ENCODE peak calls at places on chromosomes 3 and 15, in seven cellular contexts. A is choroid plexus epithelial cell, M is left lung, H is Peyer's patch, Z is GM06990, Y is IMR-90, G is GM23338. O is an unnamed sample.

GRCh38 chr15:56869573-56869972 is 48.9 kb upstream of the TCF12 start:
- DNase-seq in A (peak), M (no peak), H (peak), Z (no peak), Y (no peak), G (peak), O (no peak)

GRCh38 chr3:13080591-13080990 is 7.4 kb upstream of the IQSEC1 start:
- DNase-seq in A (no peak), M (no peak), H (no peak), Z (no peak), Y (no peak), G (no peak), O (no peak)

GRCh38 chr3:49924683-49925082 is 4.9 kb downstream of the MON1A start:
- DNase-seq in A (peak), M (no peak), H (no peak), Z (no peak), Y (peak), G (no peak), O (no peak)

GRCh38 chr15:33411596-33412545 is 101.1 kb downstream of the RYR3 start:
- DNase-seq in A (no peak), M (no peak), H (no peak), Z (no peak), Y (no peak), G (no peak), O (no peak)

GRCh38 chr3:42180901-42181300 is 85.1 kb downstream of the CCK start:
- DNase-seq in A (no peak), M (no peak), H (no peak), Z (no peak), Y (no peak), G (no peak), O (no peak)

GRCh38 chr15:95024388-95024787 is 793.0 kb downstream of the MCTP2 start:
- DNase-seq in A (peak), M (no peak), H (no peak), Z (no peak), Y (peak), G (peak), O (no peak)

GRCh38 chr3:56593455-56594158 is 36.6 kb downstream of the CCDC66 start:
- DNase-seq in A (no peak), M (no peak), H (no peak), Z (no peak), Y (no peak), G (no peak), O (no peak)

GRCh38 chr3:64109438-64109837 is 86.1 kb upstream of the PSMD6 start:
- DNase-seq in A (no peak), M (no peak), H (no peak), Z (no peak), Y (no peak), G (no peak), O (no peak)

GRCh38 chr3:66138336-66139234 is 82.2 kb upstream of the SLC25A26 start:
- DNase-seq in A (peak), M (no peak), H (peak), Z (peak), Y (peak), G (peak), O (no peak)

GRCh38 chr3:38001456-38002081 is 11.0 kb downstream of the VILL start:
- DNase-seq in A (no peak), M (peak), H (peak), Z (no peak), Y (no peak), G (peak), O (peak)

GRCh38 chr3:32355892-32356291 is 35.8 kb upstream of the CMTM7 start:
- DNase-seq in A (no peak), M (no peak), H (no peak), Z (no peak), Y (no peak), G (no peak), O (no peak)

GRCh38 chr3:49609815-49610214 is 55.5 kb downstream of the BSN start:
- DNase-seq in A (no peak), M (no peak), H (no peak), Z (no peak), Y (no peak), G (no peak), O (no peak)

GRCh38 chr3:143315766-143316165 is 196.2 kb downstream of the CHST2 start:
- DNase-seq in A (no peak), M (no peak), H (no peak), Z (no peak), Y (no peak), G (no peak), O (no peak)

GRCh38 chr3:50154840-50155490 is at the start of gene SEMA3F:
- DNase-seq in A (peak), M (peak), H (peak), Z (peak), Y (peak), G (peak), O (no peak)

GRCh38 chr3:73069775-73070444 is 8.5 kb downstream of the EBLN2 start:
- DNase-seq in A (no peak), M (no peak), H (no peak), Z (no peak), Y (no peak), G (no peak), O (no peak)

GRCh38 chr3:197737319-197737649 is 580 bp upstream of the RUBCN start:
- DNase-seq in A (no peak), M (no peak), H (no peak), Z (no peak), Y (no peak), G (no peak), O (no peak)

DNA sequence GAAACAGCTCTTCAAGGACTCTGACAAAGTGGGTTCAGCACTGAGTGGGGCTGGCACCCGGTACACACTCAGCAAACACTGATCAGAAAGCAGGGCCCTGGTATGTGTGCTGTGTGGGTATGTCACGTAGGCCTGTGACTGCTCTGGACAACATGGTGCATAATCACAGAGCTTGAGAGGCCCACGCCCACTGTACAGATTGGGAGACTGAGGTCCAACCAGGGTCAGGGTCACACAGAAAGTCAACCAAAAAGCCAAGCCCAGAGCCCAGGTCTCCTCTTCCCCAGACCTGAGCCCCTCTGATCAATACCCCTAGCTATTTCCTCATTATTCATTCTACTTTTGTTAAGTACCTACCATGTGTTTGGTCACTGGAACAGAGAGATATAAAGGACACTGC is 166.1 kb upstream of the LINGO1 start:
- DNase-seq in A (no peak), M (no peak), H (no peak), Z (no peak), Y (no peak), G (no peak), O (no peak)
- TF ChIP-seq CTCF in A (no peak), M (no peak), H (no peak), Z (no peak), Y (no peak), G (no peak), O (no peak)

GRCh38 chr15:38427380-38427779 is 26.5 kb upstream of the FAM98B start:
- DNase-seq in A (no peak), M (no peak), H (no peak), Z (no peak), Y (no peak), G (peak), O (no peak)
- TF ChIP-seq CTCF in A (no peak), M (no peak), H (no peak), Z (no peak), Y (no peak), G (peak), O (no peak)

GRCh38 chr3:148957586-148957985 is 33.8 kb upstream of the GYG1 start:
- DNase-seq in A (peak), M (no peak), H (no peak), Z (no peak), Y (no peak), G (peak), O (no peak)
- TF ChIP-seq CTCF in A (peak), M (no peak), H (no peak), Z (peak), Y (peak), G (peak), O (peak)

DNA sequence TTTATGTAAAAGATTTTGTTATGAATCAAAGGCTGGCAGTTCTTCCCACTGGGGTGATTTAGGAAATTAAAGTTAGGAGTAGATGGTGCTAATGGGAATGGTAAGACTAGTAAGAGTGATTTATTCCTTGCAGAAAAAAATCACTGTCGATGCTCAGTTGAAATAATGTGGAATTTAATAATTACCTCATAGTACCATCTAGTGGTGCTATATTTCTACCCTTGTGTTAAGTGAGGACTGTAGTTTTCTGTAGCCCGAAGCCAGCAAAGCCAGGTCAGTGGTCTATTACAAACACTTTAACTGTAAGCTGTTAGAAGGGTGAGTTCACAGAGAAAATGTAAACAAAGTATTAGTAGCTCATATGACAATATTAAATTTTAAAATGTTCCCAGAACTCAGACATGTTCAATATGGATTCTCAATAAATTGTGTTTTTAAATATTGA is 39.5 kb upstream of the GOLGA8J start:
- DNase-seq in A (peak), M (no peak), H (no peak), Z (no peak), Y (peak), G (no peak), O (no peak)
- TF ChIP-seq CTCF in A (peak), M (no peak), H (no peak), Z (no peak), Y (peak), G (no peak), O (peak)

DNA sequence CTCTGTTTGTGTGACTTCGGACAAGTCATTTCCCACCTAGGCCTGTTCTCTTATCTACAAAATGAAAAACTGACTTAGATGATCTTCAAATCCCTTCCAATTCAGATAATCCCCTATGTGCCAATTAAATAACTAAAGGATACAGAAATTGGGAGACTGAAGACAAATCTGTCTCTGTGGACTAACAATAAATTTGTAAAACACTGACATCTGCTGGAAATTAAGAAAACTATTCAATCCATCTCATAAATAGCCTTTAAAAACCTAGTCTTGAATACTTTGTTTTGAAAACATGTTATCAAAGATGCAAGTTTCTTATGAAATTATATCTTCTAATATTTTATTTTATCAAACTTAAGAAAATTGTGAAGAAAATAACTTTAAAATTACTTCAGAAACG is 38.3 kb downstream of the MTHFS start:
- DNase-seq in A (peak), M (no peak), H (no peak), Z (no peak), Y (no peak), G (no peak), O (no peak)
- TF ChIP-seq CTCF in A (peak), M (no peak), H (no peak), Z (no peak), Y (peak), G (peak), O (peak)

DNA sequence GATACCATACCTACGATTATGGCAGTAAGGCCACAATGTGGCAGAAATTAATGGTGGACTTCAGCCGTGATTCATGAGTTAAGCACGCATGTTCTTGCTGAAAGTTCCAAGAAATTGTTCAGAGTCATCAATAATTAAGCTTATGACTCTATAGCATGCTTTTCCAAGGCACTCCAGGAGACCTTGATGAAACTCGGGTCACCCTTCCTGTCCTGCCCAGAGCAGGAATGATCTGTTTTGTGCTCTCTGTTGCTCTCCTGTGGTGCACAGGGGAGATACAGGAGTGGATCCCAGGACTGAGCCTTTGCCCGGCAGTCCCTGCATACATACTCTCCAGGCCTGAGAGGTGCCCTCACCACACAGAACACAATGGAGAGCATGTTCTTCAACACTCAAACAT is 141.6 kb upstream of the SLC2A2 start:
- DNase-seq in A (peak), M (no peak), H (no peak), Z (no peak), Y (peak), G (peak), O (no peak)
- TF ChIP-seq CTCF in A (peak), M (no peak), H (no peak), Z (no peak), Y (peak), G (peak), O (peak)

DNA sequence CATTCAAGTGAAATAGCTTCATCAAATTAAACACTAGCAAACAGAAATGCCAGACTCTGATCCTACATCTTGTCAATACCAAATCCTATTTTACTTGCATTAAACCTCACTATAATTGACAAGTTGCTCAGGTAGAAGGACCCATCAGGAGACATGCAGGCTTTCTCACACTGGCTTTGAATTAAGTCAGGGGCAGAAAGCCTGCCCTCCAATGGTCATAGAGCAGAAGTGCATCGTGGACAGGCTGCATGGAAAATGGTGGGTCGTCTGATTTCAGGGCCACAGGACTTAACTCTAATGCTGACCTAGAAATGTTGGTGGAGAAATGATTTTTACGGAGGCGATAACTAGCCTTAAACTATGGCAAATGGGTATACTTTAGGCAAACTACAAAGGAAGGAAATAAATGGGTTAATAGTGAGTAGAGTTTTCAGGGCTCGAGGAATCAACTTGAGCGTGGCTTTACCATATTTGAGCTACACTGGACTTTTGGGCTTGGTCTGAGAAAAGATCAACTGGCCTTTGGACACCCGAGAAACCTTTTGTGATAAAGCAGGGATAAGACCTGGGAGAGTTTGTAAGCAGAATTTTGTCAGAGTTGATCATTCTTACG is 283.9 kb downstream of the GRM7 start:
- DNase-seq in A (no peak), M (no peak), H (no peak), Z (no peak), Y (no peak), G (peak), O (no peak)
- TF ChIP-seq CTCF in A (peak), M (peak), H (no peak), Z (peak), Y (no peak), G (peak), O (peak)

O was measured in chondrocyte.